ENCODE peak calls at places on chromosome 18, in five cellular contexts. H is HepG2, M is SK-N-SH, J is K562, R is H1. Z is an unnamed sample.

GRCh38 chr18:76208632-76209308 is 286.3 kb downstream of the ZNF516 start:
- DNase-seq in J (no peak), R (no peak), M (no peak), H (no peak), Z (no peak)

GRCh38 chr18:45739848-45740247 is 15.9 kb downstream of the SLC14A1 start:
- DNase-seq in H (no peak), M (no peak), R (no peak), J (no peak), Z (no peak)

GRCh38 chr18:621181-621580 is 24.4 kb downstream of the CLUL1 start:
- DNase-seq in R (no peak), J (peak; percentile 47), M (no peak), H (no peak), Z (no peak)

GRCh38 chr18:63848159-63848558 is 39.3 kb upstream of the SERPINB2 start:
- DNase-seq in J (peak; percentile 23), H (peak; percentile 39), M (peak; percentile 22), R (no peak), Z (no peak)

GRCh38 chr18:60892441-60892840 is 440.8 kb upstream of the CDH20 start:
- DNase-seq in H (no peak), R (no peak), M (no peak), J (no peak), Z (no peak)

GRCh38 chr18:52310651-52311050 is 29.3 kb upstream of the DCC start:
- DNase-seq in M (no peak), R (no peak), H (no peak), J (no peak), Z (no peak)

GRCh38 chr18:11323359-11323819 is 174.0 kb upstream of the PIEZO2 start:
- DNase-seq in J (no peak), M (no peak), R (no peak), H (peak; percentile 15), Z (no peak)

GRCh38 chr18:57433492-57434176 is 1.5 kb upstream of the ONECUT2 start:
- DNase-seq in R (no peak), J (peak; percentile 15), H (no peak), M (no peak), Z (no peak)

GRCh38 chr18:10040287-10041011 is 126.6 kb downstream of the VAPA start:
- DNase-seq in J (no peak), H (no peak), M (no peak), R (no peak), Z (no peak)

GRCh38 chr18:42534313-42534712 is 579.3 kb downstream of the PIK3C3 start:
- DNase-seq in R (no peak), H (no peak), J (no peak), M (peak; percentile 19), Z (no peak)

GRCh38 chr18:525066-525797 is 24.7 kb upstream of the COLEC12 start:
- DNase-seq in M (no peak), R (no peak), J (peak; percentile 20), H (no peak), Z (no peak)

GRCh38 chr18:1394966-1395365 is 490.3 kb downstream of the ADCYAP1 start:
- DNase-seq in M (no peak), R (no peak), J (no peak), H (no peak), Z (no peak)

GRCh38 chr18:27964811-27965210 is 212.1 kb downstream of the CDH2 start:
- DNase-seq in R (no peak), H (no peak), J (no peak), M (no peak), Z (no peak)

GRCh38 chr18:37564796-37565137 is 831 bp downstream of the CELF4 start:
- DNase-seq in H (no peak), R (no peak), J (peak; percentile 41), M (peak; percentile 52), Z (peak; percentile 14)

GRCh38 chr18:48454146-48454796 is 45.1 kb upstream of the ZBTB7C start:
- DNase-seq in M (no peak), J (no peak), R (no peak), H (peak; percentile 72), Z (no peak)

GRCh38 chr18:46073474-46074331 is 1.6 kb upstream of the PSTPIP2 start:
- DNase-seq in H (peak; percentile 62), J (peak; percentile 70), M (peak; percentile 57), R (no peak), Z (peak; percentile 39)

GRCh38 chr18:66749030-66749429 is 145.1 kb upstream of the CDH19 start:
- DNase-seq in R (no peak), J (no peak), H (peak; percentile 1), M (peak; percentile 34), Z (no peak)

GRCh38 chr18:46705521-46705920 is 48.5 kb upstream of the LOXHD1 start:
- DNase-seq in H (no peak), J (no peak), R (no peak), M (peak; percentile 69), Z (no peak)

GRCh38 chr18:44325903-44326650 is 354.6 kb upstream of the SETBP1 start:
- DNase-seq in R (peak; percentile 21), M (peak; percentile 42), J (peak; percentile 1), H (no peak), Z (peak; percentile 66)

GRCh38 chr18:33157893-33158292 is 282.6 kb downstream of the CCDC178 start:
- DNase-seq in R (no peak), J (no peak), H (no peak), M (no peak), Z (no peak)

GRCh38 chr18:9704233-9705118 is 3.6 kb upstream of the RAB31 start:
- DNase-seq in M (no peak), J (no peak), R (no peak), H (no peak), Z (no peak)

GRCh38 chr18:45954070-45954712 is 12.9 kb downstream of the EPG5 start:
- DNase-seq in J (no peak), M (no peak), R (no peak), H (no peak), Z (no peak)

GRCh38 chr18:9092665-9093064 is 9.8 kb upstream of the NDUFV2 start:
- DNase-seq in R (no peak), M (no peak), J (no peak), H (peak; percentile 97), Z (no peak)

GRCh38 chr18:52451851-52452250 is 111.9 kb downstream of the DCC start:
- DNase-seq in J (no peak), R (no peak), H (no peak), M (peak; percentile 3), Z (no peak)

GRCh38 chr18:12282436-12283039 is 25.5 kb upstream of the TUBB6 start:
- DNase-seq in R (no peak), M (no peak), H (peak; percentile 27), J (no peak), Z (no peak)

GRCh38 chr18:13726972-13727331 is 479 bp downstream of the RNMT start:
- DNase-seq in H (peak; percentile 43), J (peak; percentile 56), R (no peak), M (no peak), Z (peak; percentile 47)

GRCh38 chr18:6374935-6375529 is 39.7 kb downstream of the L3MBTL4 start:
- DNase-seq in M (no peak), J (no peak), H (peak; percentile 51), R (no peak), Z (no peak)

GRCh38 chr18:59885579-59886163 is 14.1 kb upstream of the PMAIP1 start:
- DNase-seq in J (no peak), M (no peak), H (no peak), R (no peak), Z (no peak)

GRCh38 chr18:7735606-7736175 is 168.6 kb downstream of the PTPRM start:
- DNase-seq in M (no peak), H (no peak), R (no peak), J (no peak), Z (no peak)

GRCh38 chr18:23867011-23867410 is 147.5 kb upstream of the TTC39C start:
- DNase-seq in R (no peak), H (no peak), J (no peak), M (no peak), Z (no peak)

GRCh38 chr18:48220146-48220499 is 189.1 kb downstream of the ZBTB7C start:
- DNase-seq in M (no peak), H (no peak), R (no peak), J (no peak), Z (no peak)

DNA sequence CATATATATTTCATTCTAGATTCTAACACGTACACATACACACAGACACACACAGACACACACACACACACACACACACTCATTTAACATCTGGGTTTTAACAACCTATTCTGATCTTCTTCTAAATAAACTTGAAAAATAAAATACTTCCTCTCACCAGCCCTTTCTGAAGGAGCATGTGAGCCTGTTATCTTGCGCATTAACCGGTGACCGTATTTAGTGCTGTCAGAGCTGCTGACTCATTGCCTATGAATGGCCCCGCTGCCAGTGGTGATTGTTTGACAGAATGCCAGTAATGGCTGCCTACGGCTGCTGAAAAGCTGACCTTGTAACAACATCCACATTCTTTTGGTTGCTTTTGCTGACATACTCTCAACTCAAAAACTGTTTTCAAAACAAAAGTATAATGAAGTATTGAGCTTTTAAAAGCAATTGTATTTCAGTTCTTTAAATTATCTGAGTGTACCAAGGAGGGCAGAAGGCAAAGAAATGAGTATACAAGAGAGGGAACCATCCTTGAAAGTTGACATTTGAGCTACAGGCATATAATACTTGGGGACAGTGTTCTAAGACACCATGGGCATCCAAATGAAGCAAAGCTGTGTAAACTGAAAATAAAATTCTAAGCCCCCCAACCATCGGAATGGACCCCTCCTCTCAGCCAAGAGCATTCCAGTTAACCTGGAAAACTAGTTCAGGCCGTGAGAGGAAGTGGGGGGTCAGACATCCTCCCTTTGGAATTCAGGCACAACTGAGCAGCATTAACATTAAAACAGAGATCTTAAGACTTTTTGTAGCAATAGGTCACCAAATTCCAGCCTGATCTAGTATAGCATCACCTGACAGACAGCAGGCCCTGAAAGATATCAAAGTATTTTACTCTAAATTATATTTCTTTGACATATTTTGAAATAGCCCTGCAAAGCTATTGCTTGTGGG is 50.2 kb upstream of the DTNA start:
- DNase-seq in M (peak; percentile 46), H (peak; percentile 84), J (peak; percentile 14), R (peak; percentile 82), Z (peak; percentile 73)
- TF ChIP-seq EP300 in M (peak; percentile 37), H (no peak), J (no peak), R (no peak), Z (no peak)

DNA sequence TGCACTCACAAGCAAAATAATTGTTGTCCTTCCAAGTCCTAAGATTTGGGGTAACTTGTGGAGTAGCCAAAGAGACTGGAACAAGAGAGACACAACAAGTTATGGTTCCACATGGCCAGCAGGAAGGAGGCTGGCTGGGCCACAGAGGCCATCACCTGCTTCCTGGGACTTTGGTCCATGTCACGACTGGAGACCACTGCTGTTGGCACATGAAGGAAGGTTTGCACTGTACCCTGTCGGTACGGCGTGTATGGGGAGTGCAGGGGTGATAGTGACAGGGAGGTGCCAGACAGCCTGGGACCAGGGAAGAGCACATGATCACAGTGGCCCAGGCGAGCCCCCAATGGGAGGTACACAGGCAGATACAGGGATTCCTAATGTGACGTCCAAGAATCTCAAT is 15.5 kb downstream of the SLC66A2 start:
- DNase-seq in H (no peak), R (no peak), J (no peak), M (no peak), Z (peak; percentile 4)
- H3K9me3 ChIP-seq in H (peaks cover 6% of the 10 kb centered on the region), R (no peaks in the 10 kb centered on the region), J (peaks cover 3% of the 10 kb centered on the region), M (peaks cover 22% of the 10 kb centered on the region), Z (peaks cover 18% of the 10 kb centered on the region)

DNA sequence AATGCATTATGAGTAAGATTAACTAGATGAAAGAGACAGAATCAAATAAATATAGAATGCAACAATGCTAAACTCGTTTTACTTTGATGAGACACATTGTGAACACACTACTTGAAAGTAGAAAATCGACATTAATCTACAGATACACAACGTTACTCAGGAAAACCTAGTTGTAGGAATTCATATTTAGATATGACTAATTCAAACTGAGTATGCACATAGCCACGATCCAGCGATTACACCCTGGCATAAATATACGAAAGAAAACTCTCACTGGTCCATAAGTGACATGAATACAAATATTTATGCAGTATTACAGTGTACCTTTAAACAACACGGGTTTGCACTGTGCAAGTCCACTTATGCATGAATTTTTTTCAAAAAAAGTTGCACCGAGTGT is 485.6 kb downstream of the TMX3 start:
- DNase-seq in R (no peak), M (no peak), J (no peak), H (no peak), Z (no peak)
- TF ChIP-seq POLR2AphosphoS5 in R (no peak), M (no peak), J (no peak), H (no peak), Z (no peak)

GRCh38 chr18:79791141-79791972 is 6.4 kb upstream of the KCNG2 start:
- DNase-seq in M (no peak), J (no peak), R (no peak), H (peak; percentile 95), Z (peak; percentile 24)
- TF ChIP-seq EP300 in M (peak; percentile 23), J (no peak), R (no peak), H (peak; percentile 36), Z (peak; percentile 23)